ENCODE peak calls at places on chromosome 7, in six cellular contexts. J is osteocyte, R is left ventricle myocardium inferior, G is HCT116, F is AG04449, C is IMR-90. H is an unnamed sample.
A peak's percentile ranks its signal among the peaks of the same experiment; 100 is the strongest.

GRCh38 chr7:33196194-33196593 is 66.8 kb downstream of the BBS9 start:
- DNase-seq in J (no peak), R (no peak), G (no peak), F (no peak), C (peak; percentile 8), H (no peak)

GRCh38 chr7:77651544-77652162 is 44.6 kb upstream of the RSBN1L start:
- DNase-seq in J (no peak), R (no peak), G (peak; percentile 13), F (no peak), C (peak; percentile 47), H (no peak)

GRCh38 chr7:66413379-66414114 is 208.4 kb downstream of the TPST1 start:
- DNase-seq in J (peak; percentile 94), R (peak; percentile 80), G (no peak), F (no peak), C (peak; percentile 25), H (peak; percentile 93)

GRCh38 chr7:69508736-69509135 is 89.5 kb upstream of the AUTS2 start:
- DNase-seq in J (no peak), R (no peak), G (no peak), F (no peak), C (no peak), H (no peak)

GRCh38 chr7:139915864-139916716 is 87.0 kb downstream of the TBXAS1 start:
- DNase-seq in J (peak; percentile 83), R (no peak), G (peak; percentile 92), F (peak; percentile 85), C (peak; percentile 99), H (no peak)

GRCh38 chr7:240887-241421 is 48.6 kb downstream of the FAM20C start:
- DNase-seq in J (no peak), R (no peak), G (no peak), F (no peak), C (no peak), H (no peak)

GRCh38 chr7:64893401-64893800 is 9.7 kb upstream of the ZNF273 start:
- DNase-seq in J (no peak), R (no peak), G (no peak), F (no peak), C (no peak), H (no peak)

GRCh38 chr7:76359111-76359986 is 558 bp upstream of the YWHAG start:
- DNase-seq in J (peak; percentile 100), R (peak; percentile 98), G (peak; percentile 98), F (peak; percentile 93), C (peak; percentile 99), H (peak; percentile 99)

GRCh38 chr7:38198356-38198755 is 20.3 kb downstream of the STARD3NL start:
- DNase-seq in J (no peak), R (no peak), G (no peak), F (no peak), C (peak; percentile 47), H (no peak)

GRCh38 chr7:71144963-71145362 is 13.0 kb downstream of the GALNT17 start:
- DNase-seq in J (no peak), R (no peak), G (no peak), F (no peak), C (no peak), H (no peak)

GRCh38 chr7:137790828-137791227 is 55.9 kb downstream of the DGKI start:
- DNase-seq in J (no peak), R (no peak), G (no peak), F (no peak), C (no peak), H (no peak)

GRCh38 chr7:137789215-137789899 is 57.4 kb downstream of the DGKI start:
- DNase-seq in J (no peak), R (no peak), G (no peak), F (no peak), C (no peak), H (no peak)

GRCh38 chr7:137791947-137792346 is 54.8 kb downstream of the DGKI start:
- DNase-seq in J (no peak), R (no peak), G (no peak), F (no peak), C (no peak), H (no peak)
- TF ChIP-seq CTCF in J (no peak), R (no peak), G (no peak), F (no peak), C (no peak), H (no peak)

DNA sequence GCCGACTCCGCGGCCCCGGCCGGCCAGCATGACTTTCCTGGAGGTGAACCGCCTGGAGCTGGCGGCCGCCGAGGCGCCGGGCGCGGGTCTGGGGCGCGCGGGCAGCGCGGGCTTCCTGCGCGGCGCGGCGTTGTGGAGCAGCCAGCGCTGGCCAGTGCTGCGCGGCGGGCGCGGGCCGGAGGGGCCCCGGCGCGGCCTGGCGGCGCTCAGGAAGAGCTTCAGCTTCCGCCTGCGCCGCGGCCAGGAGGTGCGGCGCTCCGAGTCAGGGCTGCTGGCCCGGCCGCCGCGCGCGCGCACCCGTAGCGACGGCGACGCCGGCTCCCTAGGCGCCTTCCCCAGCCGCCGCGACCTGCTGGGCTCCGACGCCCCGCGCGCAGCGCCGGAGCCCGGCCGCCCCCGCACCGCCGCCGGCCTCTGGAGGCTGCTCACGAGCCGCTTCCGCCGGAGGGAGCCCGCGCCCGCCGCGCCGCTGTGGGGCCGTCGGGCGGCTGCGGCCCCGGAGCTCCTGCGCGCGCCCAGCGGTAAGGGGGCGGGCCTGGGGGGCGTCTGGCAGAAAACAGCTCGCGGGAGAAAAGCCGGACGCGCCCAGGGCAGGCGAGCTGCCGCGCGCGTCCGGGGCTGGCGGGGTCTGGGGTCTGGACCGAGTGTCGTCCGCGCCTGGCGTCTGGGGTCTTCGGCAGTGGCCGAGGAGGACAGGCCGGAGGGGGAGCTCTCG is 29.0 kb downstream of the AGAP3 start:
- DNase-seq in J (no peak), R (no peak), G (no peak), F (no peak), C (peak; percentile 28), H (no peak)
- TF ChIP-seq CTCF in J (no peak), R (no peak), G (no peak), F (no peak), C (peak; percentile 10), H (peak; percentile 23)

GRCh38 chr7:155363852-155364600 is 66.3 kb downstream of the INSIG1 start:
- DNase-seq in J (no peak), R (no peak), G (no peak), F (no peak), C (no peak), H (no peak)
- TF ChIP-seq CTCF in J (no peak), R (no peak), G (no peak), F (no peak), C (no peak), H (no peak)

GRCh38 chr7:134777908-134778580 is 1.4 kb upstream of the CALD1 start:
- DNase-seq in J (no peak), R (no peak), G (no peak), F (no peak), C (no peak), H (no peak)

GRCh38 chr7:134781171-134781570 is 1.7 kb downstream of the CALD1 start:
- DNase-seq in J (no peak), R (no peak), G (no peak), F (no peak), C (no peak), H (no peak)

GRCh38 chr7:134778941-134779740 is at the start of gene CALD1:
- DNase-seq in J (peak; percentile 92), R (peak; percentile 74), G (peak; percentile 26), F (peak; percentile 99), C (peak; percentile 99), H (peak; percentile 72)

GRCh38 chr7:134780166-134780853 is 876 bp downstream of the CALD1 start:
- DNase-seq in J (no peak), R (no peak), G (no peak), F (no peak), C (no peak), H (no peak)

DNA sequence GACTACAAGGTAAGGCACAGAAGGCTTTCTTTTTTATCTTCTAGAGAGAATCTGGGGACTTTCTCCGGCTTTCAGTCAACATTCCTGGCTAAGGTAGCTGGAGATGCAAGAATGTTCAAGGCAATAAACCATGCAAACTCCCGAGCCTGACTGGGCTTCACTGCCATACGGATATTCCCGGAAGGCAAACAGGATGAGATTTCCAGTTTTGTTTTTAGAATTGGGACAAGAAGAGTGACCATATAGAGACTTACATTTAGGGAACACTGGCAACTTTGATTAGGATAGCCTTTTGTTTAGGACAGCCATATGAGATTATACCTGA is 269 bp downstream of the CALD1 start:
- DNase-seq in J (no peak), R (no peak), G (no peak), F (no peak), C (no peak), H (no peak)
- TF ChIP-seq CTCF in J (no peak), R (no peak), G (no peak), F (no peak), C (no peak), H (no peak)